ENCODE peak calls at places on chromosomes 6 and 20, in ten cellular contexts. One of them, this sample, is unnamed.

GRCh38 chr6:152050451-152051195 is 243.1 kb downstream of the ESR1 start:
- DNase-seq in amniotic epithelial cell: no peak
- DNase-seq in germinal center: no peak
- DNase-seq in Karpas-422: peak; percentile 62
- DNase-seq in posterior vena cava: no peak
- DNase-seq in nucleus accumbens: no peak
- DNase-seq in trophoblast cell: no peak
- DNase-seq in NCI-H82: no peak
- DNase-seq in transverse colon: no peak
- DNase-seq in astrocyte: no peak
- DNase-seq in this sample: no peak

GRCh38 chr6:122730775-122731386 is 48.6 kb upstream of the FABP7 start:
- DNase-seq in germinal center: peak; percentile 24
- DNase-seq in posterior vena cava: no peak
- DNase-seq in trophoblast cell: peak; percentile 81
- DNase-seq in astrocyte: no peak
- DNase-seq in NCI-H82: peak; percentile 75
- DNase-seq in transverse colon: no peak
- DNase-seq in Karpas-422: peak; percentile 74
- DNase-seq in amniotic epithelial cell: peak; percentile 35
- DNase-seq in nucleus accumbens: no peak
- DNase-seq in this sample: no peak

GRCh38 chr6:46794068-46794467 is 879 bp downstream of the MEP1A start:
- DNase-seq in amniotic epithelial cell: peak; percentile 21
- DNase-seq in posterior vena cava: no peak
- DNase-seq in Karpas-422: no peak
- DNase-seq in germinal center: no peak
- DNase-seq in trophoblast cell: no peak
- DNase-seq in NCI-H82: no peak
- DNase-seq in astrocyte: no peak
- DNase-seq in nucleus accumbens: no peak
- DNase-seq in transverse colon: no peak
- DNase-seq in this sample: no peak

GRCh38 chr20:54013397-54013941 is 56.9 kb downstream of the BCAS1 start:
- DNase-seq in Karpas-422: no peak
- DNase-seq in astrocyte: no peak
- DNase-seq in transverse colon: no peak
- DNase-seq in posterior vena cava: no peak
- DNase-seq in germinal center: no peak
- DNase-seq in nucleus accumbens: no peak
- DNase-seq in amniotic epithelial cell: no peak
- DNase-seq in NCI-H82: peak; percentile 23
- DNase-seq in trophoblast cell: no peak
- DNase-seq in this sample: no peak

GRCh38 chr20:57779401-57780003 is 69.7 kb upstream of the PMEPA1 start:
- DNase-seq in germinal center: no peak
- DNase-seq in nucleus accumbens: no peak
- DNase-seq in amniotic epithelial cell: no peak
- DNase-seq in astrocyte: no peak
- DNase-seq in transverse colon: no peak
- DNase-seq in Karpas-422: no peak
- DNase-seq in trophoblast cell: no peak
- DNase-seq in NCI-H82: no peak
- DNase-seq in posterior vena cava: peak; percentile 22
- DNase-seq in this sample: no peak

GRCh38 chr6:152981989-152982767 is 663 bp downstream of the FBXO5 start:
- DNase-seq in astrocyte: no peak
- DNase-seq in nucleus accumbens: no peak
- DNase-seq in NCI-H82: peak; percentile 73
- DNase-seq in transverse colon: peak; percentile 14
- DNase-seq in Karpas-422: peak; percentile 65
- DNase-seq in amniotic epithelial cell: no peak
- DNase-seq in trophoblast cell: no peak
- DNase-seq in posterior vena cava: peak; percentile 82
- DNase-seq in germinal center: peak; percentile 3
- DNase-seq in this sample: no peak

GRCh38 chr6:47603227-47603626 is 95.2 kb upstream of the ADGRF4 start:
- DNase-seq in Karpas-422: no peak
- DNase-seq in posterior vena cava: no peak
- DNase-seq in amniotic epithelial cell: no peak
- DNase-seq in transverse colon: no peak
- DNase-seq in germinal center: no peak
- DNase-seq in NCI-H82: no peak
- DNase-seq in trophoblast cell: no peak
- DNase-seq in nucleus accumbens: no peak
- DNase-seq in astrocyte: no peak
- DNase-seq in this sample: no peak

GRCh38 chr6:26249959-26250805 is 114.8 kb upstream of the BTN3A2 start:
- DNase-seq in posterior vena cava: no peak
- DNase-seq in astrocyte: peak; percentile 74
- DNase-seq in transverse colon: peak; percentile 84
- DNase-seq in amniotic epithelial cell: peak; percentile 69
- DNase-seq in trophoblast cell: peak; percentile 83
- DNase-seq in Karpas-422: peak; percentile 66
- DNase-seq in germinal center: peak; percentile 40
- DNase-seq in nucleus accumbens: no peak
- DNase-seq in NCI-H82: no peak
- DNase-seq in this sample: peak; percentile 73

GRCh38 chr6:44867561-44868334 is 460.4 kb upstream of the RUNX2 start:
- DNase-seq in NCI-H82: no peak
- DNase-seq in posterior vena cava: no peak
- DNase-seq in germinal center: no peak
- DNase-seq in trophoblast cell: no peak
- DNase-seq in nucleus accumbens: no peak
- DNase-seq in amniotic epithelial cell: no peak
- DNase-seq in transverse colon: no peak
- DNase-seq in Karpas-422: no peak
- DNase-seq in astrocyte: no peak
- DNase-seq in this sample: peak; percentile 30

GRCh38 chr6:34928695-34929094 is 39.6 kb downstream of the ANKS1A start:
- DNase-seq in posterior vena cava: no peak
- DNase-seq in astrocyte: no peak
- DNase-seq in transverse colon: no peak
- DNase-seq in amniotic epithelial cell: no peak
- DNase-seq in Karpas-422: peak; percentile 40
- DNase-seq in germinal center: no peak
- DNase-seq in NCI-H82: no peak
- DNase-seq in trophoblast cell: no peak
- DNase-seq in nucleus accumbens: no peak
- DNase-seq in this sample: no peak

GRCh38 chr20:59499863-59500262 is 104.5 kb upstream of the PHACTR3 start:
- DNase-seq in astrocyte: no peak
- DNase-seq in NCI-H82: no peak
- DNase-seq in transverse colon: no peak
- DNase-seq in Karpas-422: no peak
- DNase-seq in amniotic epithelial cell: no peak
- DNase-seq in germinal center: no peak
- DNase-seq in posterior vena cava: no peak
- DNase-seq in nucleus accumbens: no peak
- DNase-seq in trophoblast cell: no peak
- DNase-seq in this sample: no peak

GRCh38 chr6:160120087-160120486 is 1.5 kb upstream of the SLC22A1 start:
- DNase-seq in trophoblast cell: no peak
- DNase-seq in nucleus accumbens: no peak
- DNase-seq in NCI-H82: no peak
- DNase-seq in astrocyte: no peak
- DNase-seq in germinal center: no peak
- DNase-seq in posterior vena cava: no peak
- DNase-seq in Karpas-422: no peak
- DNase-seq in transverse colon: no peak
- DNase-seq in amniotic epithelial cell: no peak
- DNase-seq in this sample: no peak

GRCh38 chr20:12970372-12970821 is 38.4 kb upstream of the SPTLC3 start:
- DNase-seq in NCI-H82: peak; percentile 46
- DNase-seq in germinal center: no peak
- DNase-seq in nucleus accumbens: no peak
- DNase-seq in Karpas-422: peak; percentile 73
- DNase-seq in transverse colon: peak; percentile 9
- DNase-seq in astrocyte: peak; percentile 16
- DNase-seq in posterior vena cava: no peak
- DNase-seq in amniotic epithelial cell: peak; percentile 48
- DNase-seq in trophoblast cell: peak; percentile 76
- DNase-seq in this sample: no peak

GRCh38 chr6:20893415-20893814 is 359.2 kb downstream of the CDKAL1 start:
- DNase-seq in posterior vena cava: no peak
- DNase-seq in Karpas-422: peak; percentile 9
- DNase-seq in transverse colon: no peak
- DNase-seq in NCI-H82: no peak
- DNase-seq in trophoblast cell: no peak
- DNase-seq in astrocyte: no peak
- DNase-seq in germinal center: no peak
- DNase-seq in amniotic epithelial cell: no peak
- DNase-seq in nucleus accumbens: no peak
- DNase-seq in this sample: no peak

GRCh38 chr6:87832025-87832825 is 130.2 kb upstream of the AKIRIN2 start:
- DNase-seq in nucleus accumbens: no peak
- DNase-seq in astrocyte: peak; percentile 19
- DNase-seq in trophoblast cell: peak; percentile 49
- DNase-seq in posterior vena cava: no peak
- DNase-seq in Karpas-422: peak; percentile 78
- DNase-seq in amniotic epithelial cell: peak; percentile 19
- DNase-seq in transverse colon: no peak
- DNase-seq in germinal center: peak; percentile 15
- DNase-seq in NCI-H82: no peak
- DNase-seq in this sample: no peak

GRCh38 chr6:40251609-40252008 is 317.3 kb upstream of the MOCS1 start:
- DNase-seq in germinal center: no peak
- DNase-seq in posterior vena cava: no peak
- DNase-seq in amniotic epithelial cell: no peak
- DNase-seq in transverse colon: peak; percentile 8
- DNase-seq in NCI-H82: no peak
- DNase-seq in nucleus accumbens: no peak
- DNase-seq in Karpas-422: peak; percentile 82
- DNase-seq in trophoblast cell: no peak
- DNase-seq in astrocyte: no peak
- DNase-seq in this sample: no peak

GRCh38 chr6:149963462-149964242 is at the start of gene ULBP1:
- DNase-seq in Karpas-422: peak; percentile 79
- DNase-seq in posterior vena cava: peak; percentile 96
- DNase-seq in nucleus accumbens: peak; percentile 52
- DNase-seq in transverse colon: peak; percentile 78
- DNase-seq in NCI-H82: peak; percentile 75
- DNase-seq in germinal center: peak; percentile 73
- DNase-seq in astrocyte: peak; percentile 68
- DNase-seq in trophoblast cell: peak; percentile 54
- DNase-seq in amniotic epithelial cell: peak; percentile 30
- DNase-seq in this sample: peak; percentile 69

This sample was measured in stimulated activated naive B cell treated with anti-CD40 and anti-IgM and Interleukin-4, amounts not matched to agents 10 μg/mL and 1 μg/mL and 100 μg/mL, for 72 hours.